ENCODE peak calls at places on chromosomes 3 and 15, in ten cellular contexts. X is adrenal gland; B is NAMALWA; F is pons; D is heart left ventricle; Z is PC-3; W is nephron progenitor cell; V is RPMI8226; O is activated T-cell treated with anti-CD3 and anti-CD28 coated beads, Interleukin-2, amount 50 U/mL, for 24 hours; Y is astrocyte of the hippocampus. L is an unnamed sample.

GRCh38 chr3:133833880-133834620 is 28.4 kb downstream of the SRPRB start:
- DNase-seq in X (peak), B (no peak), F (no peak), D (no peak), Z (no peak), W (no peak), V (no peak), O (no peak), Y (no peak), L (no peak)

GRCh38 chr3:114406922-114407321 is 113.1 kb downstream of the TIGIT start:
- DNase-seq in X (no peak), B (no peak), F (no peak), D (no peak), Z (no peak), W (no peak), V (no peak), O (no peak), Y (no peak), L (no peak)

GRCh38 chr3:46595819-46596218 is 16.5 kb upstream of the FAM240A start:
- DNase-seq in X (no peak), B (no peak), F (no peak), D (no peak), Z (no peak), W (no peak), V (no peak), O (no peak), Y (no peak), L (no peak)

GRCh38 chr15:57570994-57571393 is 20.7 kb upstream of the MYZAP start:
- DNase-seq in X (no peak), B (no peak), F (no peak), D (no peak), Z (peak), W (no peak), V (no peak), O (no peak), Y (no peak), L (no peak)

GRCh38 chr3:127734754-127735473 is 62.2 kb downstream of the ABTB1 start:
- DNase-seq in X (peak), B (peak), F (peak), D (peak), Z (peak), W (no peak), V (peak), O (no peak), Y (peak), L (no peak)

GRCh38 chr15:77982127-77982490 is 95.4 kb downstream of the TBC1D2B start:
- DNase-seq in X (peak), B (no peak), F (no peak), D (no peak), Z (no peak), W (no peak), V (no peak), O (no peak), Y (no peak), L (peak)

GRCh38 chr15:73685561-73685960 is 1.4 kb downstream of the CD276 start:
- DNase-seq in X (no peak), B (no peak), F (no peak), D (no peak), Z (no peak), W (no peak), V (no peak), O (no peak), Y (peak), L (no peak)

GRCh38 chr15:94205366-94205765 is 26.0 kb upstream of the MCTP2 start:
- DNase-seq in X (no peak), B (no peak), F (no peak), D (no peak), Z (no peak), W (no peak), V (no peak), O (no peak), Y (peak), L (no peak)

GRCh38 chr3:143847787-143848631 is at the start of gene SLC9A9:
- DNase-seq in X (peak), B (peak), F (peak), D (no peak), Z (peak), W (peak), V (peak), O (peak), Y (peak), L (no peak)